ENCODE peak calls at places on chromosomes 16 and 17, in five cellular contexts. One of them, this sample, is unnamed.
A peak's percentile ranks its signal among the peaks of the same experiment; 100 is the strongest.

GRCh38 chr17:17156107-17156506 is 50.0 kb downstream of the PLD6 start:
- DNase-seq in A549: no peak
- DNase-seq in HCT116: no peak
- DNase-seq in Peyer's patch: no peak
- DNase-seq in uterus: no peak
- DNase-seq in this sample: no peak

GRCh38 chr16:53967172-53967571 is 263.2 kb downstream of the FTO start:
- DNase-seq in A549: no peak
- DNase-seq in HCT116: no peak
- DNase-seq in Peyer's patch: no peak
- DNase-seq in uterus: no peak
- DNase-seq in this sample: no peak

GRCh38 chr17:74373838-74374606 is 6.7 kb downstream of the GPR142 start:
- DNase-seq in A549: no peak
- DNase-seq in HCT116: no peak
- DNase-seq in Peyer's patch: peak; percentile 67
- DNase-seq in uterus: no peak
- DNase-seq in this sample: no peak

GRCh38 chr16:4935231-4935855 is 1.6 kb downstream of the PPL start:
- DNase-seq in A549: no peak
- DNase-seq in HCT116: no peak
- DNase-seq in Peyer's patch: no peak
- DNase-seq in uterus: peak; percentile 87
- DNase-seq in this sample: no peak

GRCh38 chr17:15298176-15298575 is 33.0 kb upstream of the PMP22 start:
- DNase-seq in A549: no peak
- DNase-seq in HCT116: no peak
- DNase-seq in Peyer's patch: no peak
- DNase-seq in uterus: no peak
- DNase-seq in this sample: no peak

GRCh38 chr17:59121901-59122480 is 15.3 kb upstream of the TRIM37 start:
- DNase-seq in A549: no peak
- DNase-seq in HCT116: no peak
- DNase-seq in Peyer's patch: no peak
- DNase-seq in uterus: no peak
- DNase-seq in this sample: no peak

GRCh38 chr16:4884972-4885874 is 37.9 kb downstream of the UBN1 start:
- DNase-seq in A549: no peak
- DNase-seq in HCT116: no peak
- DNase-seq in Peyer's patch: peak; percentile 33
- DNase-seq in uterus: no peak
- DNase-seq in this sample: no peak

GRCh38 chr17:64236827-64237403 is 26.1 kb downstream of the TEX2 start:
- DNase-seq in A549: peak; percentile 44
- DNase-seq in HCT116: peak; percentile 12
- DNase-seq in Peyer's patch: no peak
- DNase-seq in uterus: no peak
- DNase-seq in this sample: no peak

GRCh38 chr17:2087597-2088211 is 32.8 kb downstream of the HIC1 start:
- DNase-seq in A549: no peak
- DNase-seq in HCT116: no peak
- DNase-seq in Peyer's patch: no peak
- DNase-seq in uterus: peak; percentile 61
- DNase-seq in this sample: no peak

GRCh38 chr16:10878644-10879498 is 1.9 kb downstream of the CIITA start:
- DNase-seq in A549: no peak
- DNase-seq in HCT116: no peak
- DNase-seq in Peyer's patch: peak; percentile 82
- DNase-seq in uterus: peak; percentile 30
- DNase-seq in this sample: peak; percentile 14

GRCh38 chr16:23245268-23245667 is 56.8 kb upstream of the SCNN1B start:
- DNase-seq in A549: no peak
- DNase-seq in HCT116: no peak
- DNase-seq in Peyer's patch: no peak
- DNase-seq in uterus: no peak
- DNase-seq in this sample: no peak

GRCh38 chr16:4609200-4610010 is 5.3 kb downstream of the UBALD1 start:
- DNase-seq in A549: no peak
- DNase-seq in HCT116: no peak
- DNase-seq in Peyer's patch: no peak
- DNase-seq in uterus: no peak
- DNase-seq in this sample: no peak

GRCh38 chr16:58639836-58640235 is 10.2 kb upstream of the CNOT1 start:
- DNase-seq in A549: no peak
- DNase-seq in HCT116: no peak
- DNase-seq in Peyer's patch: no peak
- DNase-seq in uterus: no peak
- DNase-seq in this sample: no peak

GRCh38 chr17:80307994-80308671 is 47.5 kb downstream of the RNF213 start:
- DNase-seq in A549: no peak
- DNase-seq in HCT116: no peak
- DNase-seq in Peyer's patch: peak; percentile 16
- DNase-seq in uterus: no peak
- DNase-seq in this sample: no peak

GRCh38 chr16:4507588-4508345 is 30.8 kb downstream of the CDIP1 start:
- DNase-seq in A549: no peak
- DNase-seq in HCT116: no peak
- DNase-seq in Peyer's patch: no peak
- DNase-seq in uterus: no peak
- DNase-seq in this sample: no peak

GRCh38 chr16:72094266-72094610 is 591 bp downstream of the DHX38 start:
- DNase-seq in A549: no peak
- DNase-seq in HCT116: no peak
- DNase-seq in Peyer's patch: no peak
- DNase-seq in uterus: no peak
- DNase-seq in this sample: peak; percentile 81

GRCh38 chr16:3645504-3646347 is 8.8 kb upstream of the DNASE1 start:
- DNase-seq in A549: no peak
- DNase-seq in HCT116: no peak
- DNase-seq in Peyer's patch: no peak
- DNase-seq in uterus: no peak
- DNase-seq in this sample: no peak

GRCh38 chr17:64061157-64061898 is 40.9 kb upstream of the ICAM2 start:
- DNase-seq in A549: no peak
- DNase-seq in HCT116: no peak
- DNase-seq in Peyer's patch: no peak
- DNase-seq in uterus: no peak
- DNase-seq in this sample: no peak

GRCh38 chr16:19389246-19389645 is 28.4 kb upstream of the TMC5 start:
- DNase-seq in A549: peak; percentile 43
- DNase-seq in HCT116: no peak
- DNase-seq in Peyer's patch: peak; percentile 83
- DNase-seq in uterus: no peak
- DNase-seq in this sample: peak; percentile 74

GRCh38 chr16:30417447-30418349 is 10.3 kb downstream of the ZNF771 start:
- DNase-seq in A549: peak; percentile 80
- DNase-seq in HCT116: peak; percentile 91
- DNase-seq in Peyer's patch: peak; percentile 93
- DNase-seq in uterus: peak; percentile 63
- DNase-seq in this sample: peak; percentile 93
- TF ChIP-seq POLR2A in A549: peak; percentile 26
- TF ChIP-seq POLR2A in HCT116: peak; percentile 13
- TF ChIP-seq POLR2A in Peyer's patch: peak; percentile 48
- TF ChIP-seq POLR2A in uterus: no peak
- TF ChIP-seq POLR2A in this sample: peak; percentile 78

GRCh38 chr16:89315271-89315670 is 97.8 kb downstream of the ZNF778 start:
- DNase-seq in A549: no peak
- DNase-seq in HCT116: no peak
- DNase-seq in Peyer's patch: no peak
- DNase-seq in uterus: no peak
- DNase-seq in this sample: no peak
- TF ChIP-seq POLR2A in A549: no peak
- TF ChIP-seq POLR2A in HCT116: no peak
- TF ChIP-seq POLR2A in Peyer's patch: no peak
- TF ChIP-seq POLR2A in uterus: no peak
- TF ChIP-seq POLR2A in this sample: no peak

GRCh38 chr17:38748329-38749221 is at the start of gene PCGF2:
- DNase-seq in A549: peak; percentile 89
- DNase-seq in HCT116: peak; percentile 71
- DNase-seq in Peyer's patch: peak; percentile 91
- DNase-seq in uterus: peak; percentile 96
- DNase-seq in this sample: no peak
- TF ChIP-seq POLR2A in A549: peak; percentile 88
- TF ChIP-seq POLR2A in HCT116: no peak
- TF ChIP-seq POLR2A in Peyer's patch: peak; percentile 13
- TF ChIP-seq POLR2A in uterus: peak; percentile 33
- TF ChIP-seq POLR2A in this sample: no peak

DNA sequence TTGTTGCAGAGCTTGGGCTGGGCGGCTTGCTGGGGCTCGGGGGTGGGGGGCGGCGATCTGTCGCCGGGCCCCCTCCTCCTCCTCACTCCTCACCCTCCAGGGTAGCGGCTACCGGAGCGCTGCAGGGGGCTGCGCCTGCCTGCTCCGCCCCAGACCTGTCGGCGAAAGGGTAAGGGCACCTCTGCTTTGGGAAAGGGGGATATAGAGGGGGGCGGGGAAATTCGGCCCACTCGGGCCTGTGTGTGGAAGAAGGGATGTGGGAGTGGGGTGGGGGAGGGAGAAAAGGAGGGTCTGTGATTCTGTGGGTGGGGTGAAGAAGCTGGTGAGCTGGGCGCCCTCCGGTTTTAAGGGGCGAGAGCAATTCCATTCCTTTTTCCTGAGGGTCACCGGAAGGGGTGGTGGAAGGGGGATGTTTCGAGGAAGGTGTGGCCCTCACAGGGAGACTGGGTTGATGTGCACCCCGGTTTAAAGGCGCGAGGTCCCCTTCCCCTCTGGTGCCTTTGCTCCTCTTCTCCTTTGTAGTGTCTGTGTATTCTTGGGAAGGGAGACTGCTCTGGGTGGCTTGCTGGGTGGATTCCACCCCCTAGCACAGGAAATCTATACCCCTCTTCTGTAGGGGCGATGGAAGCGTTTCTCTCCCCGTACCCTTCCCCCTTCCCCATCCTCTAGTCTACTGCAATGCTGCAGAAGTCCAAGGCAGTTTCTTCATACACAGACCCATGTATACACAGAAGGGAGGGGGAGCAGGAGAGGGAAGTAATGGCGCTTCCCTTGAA is 881 bp downstream of the TAOK1 start:
- DNase-seq in A549: peak; percentile 28
- DNase-seq in HCT116: no peak
- DNase-seq in Peyer's patch: no peak
- DNase-seq in uterus: peak; percentile 22
- DNase-seq in this sample: peak; percentile 52
- TF ChIP-seq POLR2A in A549: peak; percentile 26
- TF ChIP-seq POLR2A in HCT116: no peak
- TF ChIP-seq POLR2A in Peyer's patch: no peak
- TF ChIP-seq POLR2A in uterus: no peak
- TF ChIP-seq POLR2A in this sample: no peak

GRCh38 chr16:86931410-86931941 is 353.1 kb downstream of the FOXL1 start:
- DNase-seq in A549: no peak
- DNase-seq in HCT116: no peak
- DNase-seq in Peyer's patch: peak; percentile 49
- DNase-seq in uterus: peak; percentile 33
- DNase-seq in this sample: no peak
- TF ChIP-seq POLR2A in A549: no peak
- TF ChIP-seq POLR2A in HCT116: no peak
- TF ChIP-seq POLR2A in Peyer's patch: no peak
- TF ChIP-seq POLR2A in uterus: no peak
- TF ChIP-seq POLR2A in this sample: no peak